ENCODE peak calls at places on chromosomes 6 and 20, in ten cellular contexts. One of them, this sample, is unnamed. For H3K36me3, the result is how much of the 10 kb centered on the place peaks cover.

GRCh38 chr20:6683346-6683977 is 84.0 kb upstream of the BMP2 start:
- DNase-seq in CD4-positive, CD25-positive, alpha-beta regulatory T cell: no peak
- DNase-seq in pancreas: no peak
- DNase-seq in tibial artery: no peak
- DNase-seq in testis: no peak
- DNase-seq in transverse colon: no peak
- DNase-seq in aorta: no peak
- DNase-seq in IMR-90: no peak
- DNase-seq in lung: no peak
- DNase-seq in fibroblast of lung: no peak
- DNase-seq in this sample: no peak

GRCh38 chr6:79134699-79135474 is 56.8 kb upstream of the PHIP start:
- DNase-seq in transverse colon: no peak
- DNase-seq in CD4-positive, CD25-positive, alpha-beta regulatory T cell: no peak
- DNase-seq in lung: no peak
- DNase-seq in pancreas: no peak
- DNase-seq in testis: peak
- DNase-seq in fibroblast of lung: no peak
- DNase-seq in aorta: no peak
- DNase-seq in IMR-90: no peak
- DNase-seq in tibial artery: no peak
- DNase-seq in this sample: no peak

GRCh38 chr6:42337985-42338572 is 113.6 kb downstream of the TRERF1 start:
- DNase-seq in fibroblast of lung: no peak
- DNase-seq in IMR-90: no peak
- DNase-seq in CD4-positive, CD25-positive, alpha-beta regulatory T cell: no peak
- DNase-seq in lung: no peak
- DNase-seq in tibial artery: no peak
- DNase-seq in transverse colon: no peak
- DNase-seq in pancreas: no peak
- DNase-seq in testis: no peak
- DNase-seq in aorta: no peak
- DNase-seq in this sample: no peak

GRCh38 chr6:21856844-21857243 is 263.3 kb downstream of the SOX4 start:
- DNase-seq in CD4-positive, CD25-positive, alpha-beta regulatory T cell: no peak
- DNase-seq in IMR-90: peak
- DNase-seq in transverse colon: no peak
- DNase-seq in tibial artery: no peak
- DNase-seq in aorta: no peak
- DNase-seq in fibroblast of lung: peak
- DNase-seq in pancreas: no peak
- DNase-seq in testis: no peak
- DNase-seq in lung: no peak
- DNase-seq in this sample: no peak

GRCh38 chr20:6829510-6830116 is 62.1 kb downstream of the BMP2 start:
- DNase-seq in tibial artery: no peak
- DNase-seq in aorta: no peak
- DNase-seq in IMR-90: peak
- DNase-seq in fibroblast of lung: peak
- DNase-seq in testis: no peak
- DNase-seq in pancreas: no peak
- DNase-seq in CD4-positive, CD25-positive, alpha-beta regulatory T cell: no peak
- DNase-seq in transverse colon: no peak
- DNase-seq in lung: no peak
- DNase-seq in this sample: no peak

GRCh38 chr20:1935696-1936366 is 40.6 kb downstream of the SIRPA start:
- DNase-seq in tibial artery: no peak
- DNase-seq in IMR-90: no peak
- DNase-seq in fibroblast of lung: no peak
- DNase-seq in transverse colon: peak
- DNase-seq in aorta: no peak
- DNase-seq in testis: peak
- DNase-seq in lung: no peak
- DNase-seq in CD4-positive, CD25-positive, alpha-beta regulatory T cell: no peak
- DNase-seq in pancreas: no peak
- DNase-seq in this sample: peak

GRCh38 chr6:29758761-29759160 is 35.5 kb downstream of the HLA-F start:
- DNase-seq in tibial artery: no peak
- DNase-seq in CD4-positive, CD25-positive, alpha-beta regulatory T cell: no peak
- DNase-seq in pancreas: no peak
- DNase-seq in lung: peak
- DNase-seq in testis: no peak
- DNase-seq in transverse colon: no peak
- DNase-seq in IMR-90: no peak
- DNase-seq in fibroblast of lung: no peak
- DNase-seq in aorta: no peak
- DNase-seq in this sample: no peak

GRCh38 chr6:148166339-148166949 is 176.2 kb upstream of the SASH1 start:
- DNase-seq in lung: no peak
- DNase-seq in CD4-positive, CD25-positive, alpha-beta regulatory T cell: no peak
- DNase-seq in fibroblast of lung: peak
- DNase-seq in transverse colon: no peak
- DNase-seq in aorta: no peak
- DNase-seq in testis: no peak
- DNase-seq in tibial artery: no peak
- DNase-seq in IMR-90: peak
- DNase-seq in pancreas: no peak
- DNase-seq in this sample: no peak

GRCh38 chr20:61620174-61620573 is 368.1 kb downstream of the CDH4 start:
- DNase-seq in pancreas: no peak
- DNase-seq in aorta: no peak
- DNase-seq in tibial artery: no peak
- DNase-seq in transverse colon: no peak
- DNase-seq in fibroblast of lung: no peak
- DNase-seq in CD4-positive, CD25-positive, alpha-beta regulatory T cell: no peak
- DNase-seq in testis: no peak
- DNase-seq in lung: no peak
- DNase-seq in IMR-90: no peak
- DNase-seq in this sample: no peak

GRCh38 chr6:81944661-81945060 is 192.2 kb upstream of the TENT5A start:
- DNase-seq in tibial artery: no peak
- DNase-seq in CD4-positive, CD25-positive, alpha-beta regulatory T cell: no peak
- DNase-seq in transverse colon: no peak
- DNase-seq in aorta: no peak
- DNase-seq in pancreas: no peak
- DNase-seq in testis: no peak
- DNase-seq in fibroblast of lung: no peak
- DNase-seq in IMR-90: no peak
- DNase-seq in lung: no peak
- DNase-seq in this sample: no peak

GRCh38 chr6:108068618-108069017 is 5.9 kb downstream of the OSTM1 start:
- DNase-seq in lung: no peak
- DNase-seq in tibial artery: no peak
- DNase-seq in aorta: no peak
- DNase-seq in CD4-positive, CD25-positive, alpha-beta regulatory T cell: peak
- DNase-seq in IMR-90: no peak
- DNase-seq in transverse colon: no peak
- DNase-seq in pancreas: no peak
- DNase-seq in testis: no peak
- DNase-seq in fibroblast of lung: no peak
- DNase-seq in this sample: no peak

GRCh38 chr6:149242883-149243282 is 74.6 kb upstream of the TAB2 start:
- DNase-seq in CD4-positive, CD25-positive, alpha-beta regulatory T cell: no peak
- DNase-seq in pancreas: no peak
- DNase-seq in lung: no peak
- DNase-seq in transverse colon: no peak
- DNase-seq in fibroblast of lung: peak
- DNase-seq in aorta: no peak
- DNase-seq in testis: no peak
- DNase-seq in IMR-90: peak
- DNase-seq in tibial artery: no peak
- DNase-seq in this sample: no peak

GRCh38 chr20:9117548-9117947 is 48.7 kb downstream of the PLCB4 start:
- DNase-seq in tibial artery: no peak
- DNase-seq in pancreas: no peak
- DNase-seq in IMR-90: no peak
- DNase-seq in fibroblast of lung: no peak
- DNase-seq in CD4-positive, CD25-positive, alpha-beta regulatory T cell: no peak
- DNase-seq in transverse colon: no peak
- DNase-seq in aorta: no peak
- DNase-seq in testis: no peak
- DNase-seq in lung: no peak
- DNase-seq in this sample: no peak

GRCh38 chr20:38859070-38859690 is 53.7 kb downstream of the PPP1R16B start:
- DNase-seq in aorta: peak
- DNase-seq in pancreas: no peak
- DNase-seq in fibroblast of lung: no peak
- DNase-seq in tibial artery: no peak
- DNase-seq in transverse colon: peak
- DNase-seq in IMR-90: no peak
- DNase-seq in CD4-positive, CD25-positive, alpha-beta regulatory T cell: no peak
- DNase-seq in testis: no peak
- DNase-seq in lung: no peak
- DNase-seq in this sample: no peak

GRCh38 chr6:149233056-149233715 is 84.3 kb upstream of the TAB2 start:
- DNase-seq in pancreas: no peak
- DNase-seq in tibial artery: no peak
- DNase-seq in IMR-90: peak
- DNase-seq in aorta: no peak
- DNase-seq in lung: no peak
- DNase-seq in fibroblast of lung: peak
- DNase-seq in CD4-positive, CD25-positive, alpha-beta regulatory T cell: peak
- DNase-seq in transverse colon: no peak
- DNase-seq in testis: no peak
- DNase-seq in this sample: no peak

GRCh38 chr6:43444601-43445000 is 10.7 kb downstream of the DLK2 start:
- DNase-seq in tibial artery: no peak
- DNase-seq in testis: no peak
- DNase-seq in pancreas: no peak
- DNase-seq in CD4-positive, CD25-positive, alpha-beta regulatory T cell: no peak
- DNase-seq in aorta: no peak
- DNase-seq in IMR-90: no peak
- DNase-seq in fibroblast of lung: no peak
- DNase-seq in transverse colon: no peak
- DNase-seq in lung: no peak
- DNase-seq in this sample: no peak
- H3K36me3 ChIP-seq in tibial artery: half or more
- H3K36me3 ChIP-seq in testis: under half
- H3K36me3 ChIP-seq in pancreas: under half
- H3K36me3 ChIP-seq in CD4-positive, CD25-positive, alpha-beta regulatory T cell: half or more
- H3K36me3 ChIP-seq in aorta: under half
- H3K36me3 ChIP-seq in IMR-90: half or more
- H3K36me3 ChIP-seq in fibroblast of lung: under half
- H3K36me3 ChIP-seq in transverse colon: under half
- H3K36me3 ChIP-seq in lung: under half
- H3K36me3 ChIP-seq in this sample: half or more

DNA sequence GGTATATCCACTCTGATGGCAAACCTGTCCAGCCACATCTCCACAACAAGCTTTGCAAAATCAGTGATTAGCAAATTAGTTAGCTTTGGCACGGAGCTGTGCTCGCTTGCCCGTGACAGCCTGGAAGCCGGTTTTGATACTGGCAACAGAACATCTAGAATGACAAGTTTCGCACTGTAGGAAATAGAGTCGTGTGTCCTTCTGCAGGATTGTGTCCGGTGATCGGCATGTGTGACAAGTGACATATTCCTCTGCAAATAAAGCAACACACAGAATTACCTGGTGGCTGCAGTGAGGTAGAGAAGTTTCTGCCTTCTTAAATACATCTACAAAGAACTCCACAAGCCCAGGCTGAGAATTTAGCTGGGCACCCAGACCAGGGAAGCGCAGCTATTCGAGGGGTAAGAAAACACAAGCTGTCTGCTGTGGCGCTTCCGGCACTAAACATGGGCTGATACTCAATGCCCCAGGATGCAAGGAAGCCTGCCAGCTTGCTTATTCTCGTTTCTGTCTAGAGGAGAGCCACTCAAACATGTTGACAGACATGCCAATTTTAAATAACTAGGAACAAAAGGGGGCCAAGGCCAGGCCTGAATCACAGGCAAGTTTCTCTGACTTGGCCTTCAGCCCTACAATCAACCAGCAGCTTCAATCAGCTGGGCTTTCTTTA is 22.3 kb downstream of the EIF2S2 start:
- DNase-seq in fibroblast of lung: no peak
- DNase-seq in tibial artery: no peak
- DNase-seq in aorta: no peak
- DNase-seq in testis: no peak
- DNase-seq in transverse colon: no peak
- DNase-seq in CD4-positive, CD25-positive, alpha-beta regulatory T cell: no peak
- DNase-seq in IMR-90: no peak
- DNase-seq in pancreas: no peak
- DNase-seq in lung: no peak
- DNase-seq in this sample: peak
- H3K36me3 ChIP-seq in fibroblast of lung: under half
- H3K36me3 ChIP-seq in tibial artery: half or more
- H3K36me3 ChIP-seq in aorta: under half
- H3K36me3 ChIP-seq in testis: under half
- H3K36me3 ChIP-seq in transverse colon: half or more
- H3K36me3 ChIP-seq in CD4-positive, CD25-positive, alpha-beta regulatory T cell: half or more
- H3K36me3 ChIP-seq in IMR-90: half or more
- H3K36me3 ChIP-seq in pancreas: under half
- H3K36me3 ChIP-seq in lung: under half
- H3K36me3 ChIP-seq in this sample: half or more

GRCh38 chr6:31884528-31885035 is 5.8 kb upstream of the SLC44A4 start:
- DNase-seq in lung: no peak
- DNase-seq in testis: no peak
- DNase-seq in aorta: no peak
- DNase-seq in fibroblast of lung: no peak
- DNase-seq in transverse colon: no peak
- DNase-seq in CD4-positive, CD25-positive, alpha-beta regulatory T cell: no peak
- DNase-seq in pancreas: peak
- DNase-seq in tibial artery: no peak
- DNase-seq in IMR-90: no peak
- DNase-seq in this sample: no peak
- H3K36me3 ChIP-seq in lung: under half
- H3K36me3 ChIP-seq in testis: under half
- H3K36me3 ChIP-seq in aorta: under half
- H3K36me3 ChIP-seq in fibroblast of lung: half or more
- H3K36me3 ChIP-seq in transverse colon: under half
- H3K36me3 ChIP-seq in CD4-positive, CD25-positive, alpha-beta regulatory T cell: half or more
- H3K36me3 ChIP-seq in pancreas: under half
- H3K36me3 ChIP-seq in tibial artery: half or more
- H3K36me3 ChIP-seq in IMR-90: half or more
- H3K36me3 ChIP-seq in this sample: half or more

GRCh38 chr6:130098317-130098716 is 79.9 kb downstream of the L3MBTL3 start:
- DNase-seq in testis: no peak
- DNase-seq in CD4-positive, CD25-positive, alpha-beta regulatory T cell: no peak
- DNase-seq in IMR-90: no peak
- DNase-seq in lung: no peak
- DNase-seq in tibial artery: no peak
- DNase-seq in pancreas: no peak
- DNase-seq in aorta: no peak
- DNase-seq in fibroblast of lung: no peak
- DNase-seq in transverse colon: no peak
- DNase-seq in this sample: no peak

GRCh38 chr6:130093546-130093945 is 75.2 kb downstream of the L3MBTL3 start:
- DNase-seq in tibial artery: no peak
- DNase-seq in transverse colon: no peak
- DNase-seq in IMR-90: no peak
- DNase-seq in pancreas: no peak
- DNase-seq in aorta: no peak
- DNase-seq in fibroblast of lung: no peak
- DNase-seq in lung: no peak
- DNase-seq in testis: no peak
- DNase-seq in CD4-positive, CD25-positive, alpha-beta regulatory T cell: no peak
- DNase-seq in this sample: no peak

DNA sequence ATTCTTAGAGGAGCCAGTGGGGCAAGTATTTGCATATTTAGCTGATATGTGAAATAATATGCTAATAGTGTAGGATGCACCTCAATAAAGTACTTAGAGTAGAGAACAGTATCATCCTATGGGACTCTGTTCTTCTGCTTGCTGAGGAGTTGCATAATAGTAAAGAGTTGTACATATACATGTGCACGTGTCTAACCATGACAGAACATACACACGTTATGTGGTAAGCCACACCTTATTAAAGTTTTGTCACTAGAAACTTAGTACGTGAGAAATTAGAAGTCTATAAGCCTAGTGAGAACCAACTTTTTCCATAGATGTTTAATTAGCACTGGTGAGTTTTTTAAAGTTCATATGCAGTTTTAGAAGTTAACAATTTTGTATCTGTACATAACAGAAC is 80.7 kb downstream of the L3MBTL3 start:
- DNase-seq in CD4-positive, CD25-positive, alpha-beta regulatory T cell: no peak
- DNase-seq in tibial artery: no peak
- DNase-seq in IMR-90: no peak
- DNase-seq in fibroblast of lung: no peak
- DNase-seq in transverse colon: no peak
- DNase-seq in aorta: no peak
- DNase-seq in lung: no peak
- DNase-seq in testis: no peak
- DNase-seq in pancreas: no peak
- DNase-seq in this sample: no peak
- H3K36me3 ChIP-seq in CD4-positive, CD25-positive, alpha-beta regulatory T cell: under half
- H3K36me3 ChIP-seq in tibial artery: under half
- H3K36me3 ChIP-seq in IMR-90: under half
- H3K36me3 ChIP-seq in fibroblast of lung: under half
- H3K36me3 ChIP-seq in transverse colon: under half
- H3K36me3 ChIP-seq in aorta: under half
- H3K36me3 ChIP-seq in lung: under half
- H3K36me3 ChIP-seq in testis: under half
- H3K36me3 ChIP-seq in pancreas: under half
- H3K36me3 ChIP-seq in this sample: under half

This sample was measured in left ventricle myocardium inferior.